ENCODE peak calls at places on chromosomes 13 and 19, in seven cellular contexts. I is heart left ventricle, S is ovary, E is gastrocnemius medialis, O is IMR-90, J is suprapubic skin, X is tibial nerve. Y is an unnamed sample.
A peak's percentile ranks its signal among the peaks of the same experiment; 100 is the strongest.

GRCh38 chr13:37074703-37075102 is 15.2 kb upstream of the SUPT20H start:
- DNase-seq in I (no peak), S (no peak), E (no peak), O (peak; percentile 49), J (no peak), X (no peak), Y (no peak)

GRCh38 chr19:49932731-49933131 is 3.4 kb upstream of the NUP62 start:
- DNase-seq in I (no peak), S (no peak), E (no peak), O (no peak), J (no peak), X (no peak), Y (no peak)

GRCh38 chr13:54198911-54199310 is 1170.3 kb downstream of the OLFM4 start:
- DNase-seq in I (no peak), S (no peak), E (no peak), O (no peak), J (no peak), X (no peak), Y (no peak)

GRCh38 chr19:17379221-17379631 is 2.1 kb upstream of the PLVAP start:
- DNase-seq in I (no peak), S (no peak), E (no peak), O (no peak), J (no peak), X (no peak), Y (no peak)

GRCh38 chr13:85538957-85539356 is 260.3 kb downstream of the SLITRK6 start:
- DNase-seq in I (no peak), S (no peak), E (no peak), O (no peak), J (no peak), X (no peak), Y (no peak)

GRCh38 chr13:99582511-99582910 is 81.2 kb downstream of the TM9SF2 start:
- DNase-seq in I (no peak), S (no peak), E (no peak), O (no peak), J (no peak), X (no peak), Y (no peak)

GRCh38 chr13:66128692-66129269 is 1101.4 kb downstream of the PCDH9 start:
- DNase-seq in I (no peak), S (no peak), E (no peak), O (no peak), J (no peak), X (no peak), Y (no peak)

GRCh38 chr19:4362038-4362828 is 18.9 kb downstream of the MPND start:
- DNase-seq in I (no peak), S (no peak), E (no peak), O (no peak), J (no peak), X (no peak), Y (no peak)

GRCh38 chr13:113065406-113066141 is 40.0 kb upstream of the F7 start:
- DNase-seq in I (no peak), S (no peak), E (no peak), O (peak; percentile 5), J (no peak), X (no peak), Y (no peak)

GRCh38 chr13:103164239-103164638 is 98.0 kb upstream of the SLC10A2 start:
- DNase-seq in I (no peak), S (no peak), E (no peak), O (no peak), J (no peak), X (no peak), Y (no peak)

GRCh38 chr19:49196527-49197240 is 39.1 kb downstream of the TRPM4 start:
- DNase-seq in I (peak; percentile 62), S (no peak), E (peak; percentile 77), O (no peak), J (no peak), X (no peak), Y (no peak)

GRCh38 chr19:47720669-47721068 is 7.4 kb downstream of the EHD2 start:
- DNase-seq in I (no peak), S (no peak), E (no peak), O (no peak), J (no peak), X (no peak), Y (no peak)

GRCh38 chr13:101465877-101466276 is 13.4 kb downstream of the ITGBL1 start:
- DNase-seq in I (no peak), S (no peak), E (no peak), O (peak; percentile 77), J (no peak), X (no peak), Y (no peak)

GRCh38 chr19:11400695-11401291 is 16.7 kb upstream of the EPOR start:
- DNase-seq in I (no peak), S (no peak), E (no peak), O (no peak), J (no peak), X (no peak), Y (no peak)

GRCh38 chr19:39038098-39038497 is 5.7 kb upstream of the FBXO27 start:
- DNase-seq in I (no peak), S (no peak), E (no peak), O (peak; percentile 25), J (no peak), X (no peak), Y (no peak)

GRCh38 chr19:344625-345319 is at the start of gene MIER2:
- DNase-seq in I (peak; percentile 87), S (peak; percentile 86), E (peak; percentile 74), O (peak; percentile 68), J (no peak), X (peak; percentile 76), Y (peak; percentile 97)

GRCh38 chr13:100875392-100876043 is 200.9 kb upstream of the TMTC4 start:
- DNase-seq in I (no peak), S (no peak), E (no peak), O (peak; percentile 96), J (no peak), X (no peak), Y (no peak)

GRCh38 chr13:30664689-30665088 is 47.0 kb downstream of the USPL1 start:
- DNase-seq in I (no peak), S (no peak), E (no peak), O (no peak), J (no peak), X (no peak), Y (no peak)

GRCh38 chr13:30666113-30666512 is 48.4 kb downstream of the USPL1 start:
- DNase-seq in I (no peak), S (no peak), E (no peak), O (no peak), J (no peak), X (no peak), Y (no peak)

GRCh38 chr13:30668305-30668704 is 50.6 kb downstream of the USPL1 start:
- DNase-seq in I (no peak), S (no peak), E (no peak), O (no peak), J (no peak), X (no peak), Y (no peak)

GRCh38 chr13:30665638-30666037 is 47.9 kb downstream of the USPL1 start:
- DNase-seq in I (no peak), S (no peak), E (no peak), O (no peak), J (no peak), X (no peak), Y (no peak)

DNA sequence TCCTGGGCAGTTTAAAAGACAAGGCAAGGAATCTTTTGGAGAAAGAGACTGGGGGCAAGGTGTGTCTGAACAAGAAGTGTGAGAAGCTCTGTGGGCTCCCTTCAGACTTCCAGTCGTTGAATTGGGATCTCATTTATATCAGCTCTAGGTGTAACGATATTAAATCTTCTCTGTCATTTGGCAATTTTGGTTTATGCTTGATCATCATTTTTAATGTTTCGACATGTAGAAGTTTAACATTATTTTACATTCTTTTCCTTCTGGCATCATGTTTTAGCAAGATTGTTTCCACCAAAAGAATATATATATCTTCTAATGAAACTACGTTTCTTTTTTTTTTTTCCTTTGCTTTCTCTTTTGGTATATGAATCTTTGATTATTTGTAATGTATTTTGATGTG is 49.3 kb downstream of the USPL1 start:
- DNase-seq in I (no peak), S (no peak), E (no peak), O (no peak), J (no peak), X (no peak), Y (no peak)
- H3K27ac ChIP-seq in I (no peak overlapping the region), S (no peak overlapping the region), E (no peak overlapping the region), O (no peak overlapping the region), J (no peak overlapping the region), X (no peak overlapping the region), Y (no peak overlapping the region)

GRCh38 chr19:1567848-1568227 is 287 bp downstream of the MEX3D start:
- DNase-seq in I (no peak), S (no peak), E (no peak), O (no peak), J (no peak), X (no peak), Y (no peak)

GRCh38 chr19:1567116-1567847 is 843 bp downstream of the MEX3D start:
- DNase-seq in I (no peak), S (no peak), E (no peak), O (no peak), J (no peak), X (no peak), Y (no peak)

GRCh38 chr19:1568320-1569019 is at the start of gene MEX3D:
- DNase-seq in I (peak; percentile 79), S (peak; percentile 82), E (peak; percentile 62), O (peak; percentile 49), J (no peak), X (peak; percentile 59), Y (no peak)

GRCh38 chr19:1563251-1563650 is 4.9 kb downstream of the MEX3D start:
- DNase-seq in I (no peak), S (no peak), E (no peak), O (no peak), J (no peak), X (no peak), Y (no peak)

GRCh38 chr19:1566392-1567115 is 1.6 kb downstream of the MEX3D start:
- DNase-seq in I (peak; percentile 73), S (peak; percentile 77), E (no peak), O (peak; percentile 77), J (no peak), X (peak; percentile 51), Y (no peak)
- TF ChIP-seq POLR2A in I (peak; percentile 60), S (peak; percentile 52), E (peak; percentile 53), O (peak; percentile 87), J (no peak), X (peak; percentile 53), Y (no peak)

GRCh38 chr13:76944457-76944856 is 3.9 kb upstream of the ACOD1 start:
- DNase-seq in I (no peak), S (no peak), E (no peak), O (peak; percentile 68), J (no peak), X (no peak), Y (no peak)
- H3K36me3 ChIP-seq in I (no peaks in the 10 kb centered on the region), S (no peaks in the 10 kb centered on the region), E (no peaks in the 10 kb centered on the region), O (no peaks in the 10 kb centered on the region), J (no peaks in the 10 kb centered on the region), X (no peaks in the 10 kb centered on the region), Y (no peaks in the 10 kb centered on the region)

DNA sequence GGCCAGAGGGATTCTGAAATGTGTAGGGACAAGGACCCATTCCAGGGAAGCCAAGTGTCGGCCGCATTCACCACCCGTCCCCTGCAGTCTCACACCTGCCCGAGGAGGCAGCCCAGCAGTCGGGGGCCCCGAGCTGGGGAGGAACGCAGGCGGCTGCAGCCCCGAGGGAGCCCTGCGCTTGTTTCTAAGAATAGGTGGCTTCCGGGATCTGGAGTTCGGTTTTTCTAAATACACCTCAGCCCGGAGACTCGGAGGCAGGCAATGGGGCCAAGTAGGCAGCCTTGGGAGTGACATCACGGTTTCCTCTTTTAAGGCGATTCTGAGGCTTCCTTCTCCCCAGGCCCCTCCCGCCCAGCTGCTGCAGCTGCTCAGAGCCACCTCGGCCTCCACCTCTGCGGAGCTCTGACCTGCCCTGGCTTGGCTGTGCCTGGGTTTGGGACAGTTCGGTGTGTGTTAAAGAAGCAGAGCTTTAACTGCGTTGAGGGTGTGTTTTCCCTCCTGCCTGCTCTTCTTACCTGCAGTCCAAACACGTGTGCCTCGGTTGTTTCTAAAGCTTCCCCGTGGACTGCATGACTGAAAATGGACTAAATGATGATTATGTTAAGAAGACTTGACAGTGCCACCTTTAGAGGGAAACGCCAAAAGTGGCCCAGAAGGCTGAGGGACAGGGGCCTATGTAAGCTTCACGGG is 80.5 kb downstream of the COL4A2 start:
- DNase-seq in I (peak; percentile 84), S (peak; percentile 75), E (no peak), O (peak; percentile 84), J (no peak), X (no peak), Y (no peak)
- H3K27ac ChIP-seq in I (peak overlapping the region; percentile 87), S (peak overlapping the region; percentile 60), E (peak overlapping the region; percentile 65), O (peak overlapping the region; percentile 86), J (peak overlapping the region; percentile 47), X (no peak overlapping the region), Y (peak overlapping the region; percentile 95)